ENCODE peak calls at places on chromosomes 4 and X, in six cellular contexts. K, U, P, A, M and D are unnamed samples.

GRCh38 chrX:22085969-22086368 is 53.8 kb downstream of the PHEX start:
- DNase-seq in A (no peak), P (no peak), U (no peak), M (no peak), K (no peak), D (no peak)

GRCh38 chrX:121902463-121902862 is 855.1 kb downstream of the GLUD2 start:
- DNase-seq in U (no peak), A (no peak), M (no peak), P (no peak), K (no peak), D (peak; percentile 7)

GRCh38 chr4:7342581-7343352 is 92.0 kb downstream of the PSAPL1 start:
- DNase-seq in K (no peak), U (no peak), M (no peak), P (no peak), A (no peak), D (no peak)

GRCh38 chr4:15400911-15401671 is 26.7 kb upstream of the C1QTNF7 start:
- DNase-seq in K (peak; percentile 75), P (peak; percentile 93), A (no peak), M (peak; percentile 75), U (peak; percentile 88), D (peak; percentile 60)

GRCh38 chr4:127686656-127687055 is 43.5 kb upstream of the SLC25A31 start:
- DNase-seq in M (no peak), A (no peak), P (peak; percentile 66), K (no peak), U (no peak), D (peak; percentile 2)

GRCh38 chr4:88447339-88447738 is 9.6 kb upstream of the HERC5 start:
- DNase-seq in P (no peak), A (no peak), K (no peak), M (no peak), U (no peak), D (no peak)

GRCh38 chr4:29131304-29131703 is 1588.9 kb upstream of the PCDH7 start:
- DNase-seq in K (no peak), M (no peak), U (no peak), A (no peak), P (no peak), D (no peak)

GRCh38 chr4:11497972-11498371 is 69.3 kb upstream of the HS3ST1 start:
- DNase-seq in U (no peak), A (no peak), M (no peak), K (peak; percentile 41), P (no peak), D (no peak)

GRCh38 chr4:80568891-80569290 is 233.4 kb downstream of the CFAP299 start:
- DNase-seq in M (no peak), P (no peak), K (no peak), U (no peak), A (no peak), D (no peak)

GRCh38 chr4:79472693-79473552 is 64.9 kb upstream of the GK2 start:
- DNase-seq in M (no peak), A (no peak), K (no peak), P (no peak), U (no peak), D (no peak)

GRCh38 chr4:100286601-100287000 is 96.3 kb upstream of the DDIT4L start:
- DNase-seq in K (no peak), M (no peak), A (no peak), P (no peak), U (no peak), D (no peak)

GRCh38 chr4:144178414-144178813 is 37.9 kb upstream of the GYPA start:
- DNase-seq in A (no peak), P (peak; percentile 7), K (no peak), U (no peak), M (no peak), D (no peak)

GRCh38 chrX:64176876-64177275 is 28.6 kb downstream of the AMER1 start:
- DNase-seq in P (no peak), U (no peak), A (no peak), K (no peak), M (no peak), D (no peak)

GRCh38 chr4:76209876-76210275 is 3.7 kb downstream of the SCARB2 start:
- DNase-seq in K (no peak), M (no peak), P (no peak), U (no peak), A (no peak), D (no peak)

GRCh38 chr4:88737304-88738015 is 39.8 kb upstream of the NAP1L5 start:
- DNase-seq in A (no peak), U (no peak), P (no peak), M (peak; percentile 79), K (no peak), D (no peak)

GRCh38 chr4:152556814-152557213 is 20.9 kb upstream of the FBXW7 start:
- DNase-seq in A (no peak), M (peak; percentile 17), K (no peak), U (no peak), P (no peak), D (no peak)

GRCh38 chr4:71187399-71188196 is 151.2 kb upstream of the SLC4A4 start:
- DNase-seq in A (no peak), M (no peak), P (peak; percentile 76), K (no peak), U (peak; percentile 43), D (peak; percentile 58)

GRCh38 chr4:10003666-10004065 is 17.6 kb downstream of the SLC2A9 start:
- DNase-seq in U (no peak), A (no peak), P (no peak), M (no peak), K (no peak), D (peak; percentile 36)

GRCh38 chrX:33252306-33252825 is 41.0 kb upstream of the DMD start:
- DNase-seq in P (no peak), A (no peak), U (no peak), M (no peak), K (no peak), D (peak; percentile 12)

GRCh38 chr4:38062088-38062893 is 102.1 kb downstream of the PTTG2 start:
- DNase-seq in P (peak; percentile 73), M (peak; percentile 70), K (peak; percentile 44), A (peak; percentile 37), U (peak; percentile 82), D (peak; percentile 71)

GRCh38 chrX:149871940-149872339 is 9.0 kb upstream of the MAGEA8 start:
- DNase-seq in U (peak; percentile 69), P (peak; percentile 13), M (no peak), K (peak; percentile 5), A (peak; percentile 51), D (peak; percentile 61)

GRCh38 chr4:151992301-151992700 is 231.5 kb upstream of the GATB start:
- DNase-seq in K (no peak), U (no peak), A (no peak), P (no peak), M (no peak), D (no peak)

GRCh38 chrX:144896323-144896722 is 351.0 kb upstream of the SPANXN1 start:
- DNase-seq in K (no peak), A (no peak), P (no peak), M (peak; percentile 20), U (no peak), D (no peak)

GRCh38 chrX:74434336-74434735 is 13.0 kb downstream of the SLC16A2 start:
- DNase-seq in U (no peak), M (no peak), K (no peak), A (no peak), P (no peak), D (no peak)

GRCh38 chr4:10960386-10960785 is 275.8 kb upstream of the CLNK start:
- DNase-seq in U (no peak), A (no peak), K (no peak), M (no peak), P (no peak), D (no peak)

GRCh38 chr4:71270901-71271300 is 67.9 kb upstream of the SLC4A4 start:
- DNase-seq in P (peak; percentile 60), U (peak; percentile 11), A (no peak), K (peak; percentile 19), M (no peak), D (peak; percentile 25)

GRCh38 chr4:37687666-37688065 is 1.5 kb upstream of the RELL1 start:
- DNase-seq in U (no peak), P (no peak), A (no peak), M (no peak), K (no peak), D (no peak)

GRCh38 chr4:182764137-182764536 is 153.0 kb downstream of the DCTD start:
- DNase-seq in P (peak; percentile 47), U (no peak), M (no peak), K (no peak), A (no peak), D (peak; percentile 26)

GRCh38 chr4:150794706-150795105 is 212.8 kb downstream of the MAB21L2 start:
- DNase-seq in P (no peak), A (no peak), M (no peak), K (no peak), U (no peak), D (no peak)

GRCh38 chrX:151398346-151398745 is 1.3 kb downstream of the VMA21 start:
- DNase-seq in U (no peak), M (no peak), P (peak; percentile 1), K (no peak), A (no peak), D (no peak)

GRCh38 chrX:149453911-149454820 is 50.9 kb downstream of the IDS start:
- DNase-seq in M (no peak), U (no peak), A (no peak), P (no peak), K (no peak), D (no peak)

GRCh38 chrX:152635941-152636340 is 1.8 kb upstream of the GABRQ start:
- DNase-seq in P (peak; percentile 44), M (peak; percentile 28), K (peak; percentile 5), U (peak; percentile 79), A (no peak), D (peak; percentile 40)

GRCh38 chrX:1103360-1103759 is 109.1 kb downstream of the CRLF2 start:
- DNase-seq in U (no peak), K (no peak), P (no peak), M (peak; percentile 17), A (no peak), D (no peak)

GRCh38 chr4:139242511-139243051 is 37.4 kb downstream of the MGARP start:
- DNase-seq in U (no peak), M (peak; percentile 82), K (no peak), P (peak; percentile 92), A (no peak), D (peak; percentile 55)

GRCh38 chr4:141957416-141957815 is 321.0 kb downstream of the IL15 start:
- DNase-seq in A (no peak), P (no peak), M (no peak), K (no peak), U (no peak), D (no peak)

GRCh38 chr4:123804171-123804721 is 407.7 kb downstream of the SPRY1 start:
- DNase-seq in K (no peak), M (no peak), A (no peak), P (peak; percentile 4), U (no peak), D (no peak)

GRCh38 chr4:101238706-101239105 is 108.6 kb downstream of the PPP3CA start:
- DNase-seq in M (no peak), A (no peak), P (peak; percentile 38), U (no peak), K (no peak), D (no peak)

GRCh38 chr4:8907596-8908205 is 36.1 kb upstream of the HMX1 start:
- DNase-seq in M (no peak), U (no peak), A (no peak), P (no peak), K (no peak), D (peak; percentile 52)